ENCODE peak calls at places on chromosomes 6 and 20, in nine cellular contexts. One of them, this sample, is unnamed.

GRCh38 chr6:137738197-137738596 is 128.9 kb upstream of the TNFAIP3 start:
- DNase-seq in osteoblast: peak; percentile 88
- DNase-seq in fibroblast of lung: peak; percentile 89
- DNase-seq in mammary epithelial cell: peak; percentile 79
- DNase-seq in CD8-positive, alpha-beta T cell: no peak
- DNase-seq in astrocyte: peak; percentile 91
- DNase-seq in ovary: no peak
- DNase-seq in ascending aorta: no peak
- DNase-seq in CD8-positive, alpha-beta memory T cell: peak; percentile 51
- DNase-seq in this sample: no peak

GRCh38 chr20:50668326-50668725 is 23.0 kb downstream of the RIPOR3 start:
- DNase-seq in ascending aorta: no peak
- DNase-seq in osteoblast: no peak
- DNase-seq in astrocyte: no peak
- DNase-seq in CD8-positive, alpha-beta memory T cell: no peak
- DNase-seq in CD8-positive, alpha-beta T cell: no peak
- DNase-seq in fibroblast of lung: no peak
- DNase-seq in mammary epithelial cell: no peak
- DNase-seq in ovary: no peak
- DNase-seq in this sample: no peak

GRCh38 chr6:14517536-14518105 is 400.0 kb downstream of the CD83 start:
- DNase-seq in astrocyte: peak; percentile 42
- DNase-seq in CD8-positive, alpha-beta memory T cell: no peak
- DNase-seq in fibroblast of lung: peak; percentile 55
- DNase-seq in osteoblast: no peak
- DNase-seq in ascending aorta: no peak
- DNase-seq in ovary: no peak
- DNase-seq in mammary epithelial cell: no peak
- DNase-seq in CD8-positive, alpha-beta T cell: no peak
- DNase-seq in this sample: no peak

GRCh38 chr6:154653853-154654252 is 79.4 kb upstream of the SCAF8 start:
- DNase-seq in osteoblast: peak; percentile 61
- DNase-seq in ascending aorta: peak; percentile 70
- DNase-seq in astrocyte: peak; percentile 78
- DNase-seq in CD8-positive, alpha-beta memory T cell: no peak
- DNase-seq in mammary epithelial cell: peak; percentile 96
- DNase-seq in ovary: no peak
- DNase-seq in CD8-positive, alpha-beta T cell: no peak
- DNase-seq in fibroblast of lung: peak; percentile 83
- DNase-seq in this sample: no peak

GRCh38 chr6:52415917-52416628 is 4.1 kb upstream of the EFHC1 start:
- DNase-seq in ovary: no peak
- DNase-seq in osteoblast: no peak
- DNase-seq in CD8-positive, alpha-beta memory T cell: no peak
- DNase-seq in ascending aorta: no peak
- DNase-seq in fibroblast of lung: peak; percentile 41
- DNase-seq in CD8-positive, alpha-beta T cell: no peak
- DNase-seq in astrocyte: peak; percentile 20
- DNase-seq in mammary epithelial cell: no peak
- DNase-seq in this sample: no peak

GRCh38 chr6:26556263-26557070 is 18.3 kb downstream of the HMGN4 start:
- DNase-seq in osteoblast: peak; percentile 95
- DNase-seq in mammary epithelial cell: peak; percentile 90
- DNase-seq in CD8-positive, alpha-beta T cell: no peak
- DNase-seq in CD8-positive, alpha-beta memory T cell: peak; percentile 57
- DNase-seq in fibroblast of lung: peak; percentile 94
- DNase-seq in astrocyte: peak; percentile 91
- DNase-seq in ovary: peak; percentile 75
- DNase-seq in ascending aorta: peak; percentile 77
- DNase-seq in this sample: peak; percentile 74

GRCh38 chr6:54112171-54112650 is 968 bp downstream of the MLIP start:
- DNase-seq in astrocyte: peak; percentile 47
- DNase-seq in fibroblast of lung: peak; percentile 52
- DNase-seq in ascending aorta: no peak
- DNase-seq in osteoblast: peak; percentile 69
- DNase-seq in CD8-positive, alpha-beta T cell: no peak
- DNase-seq in CD8-positive, alpha-beta memory T cell: no peak
- DNase-seq in ovary: no peak
- DNase-seq in mammary epithelial cell: peak; percentile 8
- DNase-seq in this sample: no peak

GRCh38 chr6:5457983-5458683 is 196.8 kb downstream of the FARS2 start:
- DNase-seq in astrocyte: no peak
- DNase-seq in fibroblast of lung: no peak
- DNase-seq in CD8-positive, alpha-beta T cell: no peak
- DNase-seq in mammary epithelial cell: peak; percentile 52
- DNase-seq in CD8-positive, alpha-beta memory T cell: no peak
- DNase-seq in ascending aorta: no peak
- DNase-seq in ovary: no peak
- DNase-seq in osteoblast: no peak
- DNase-seq in this sample: no peak

GRCh38 chr6:98498359-98498758 is 336.0 kb upstream of the POU3F2 start:
- DNase-seq in CD8-positive, alpha-beta memory T cell: no peak
- DNase-seq in ascending aorta: no peak
- DNase-seq in CD8-positive, alpha-beta T cell: no peak
- DNase-seq in ovary: no peak
- DNase-seq in astrocyte: no peak
- DNase-seq in fibroblast of lung: peak; percentile 29
- DNase-seq in mammary epithelial cell: no peak
- DNase-seq in osteoblast: no peak
- DNase-seq in this sample: no peak

GRCh38 chr20:22379472-22379871 is 204.9 kb downstream of the FOXA2 start:
- DNase-seq in fibroblast of lung: peak; percentile 49
- DNase-seq in mammary epithelial cell: peak; percentile 99
- DNase-seq in CD8-positive, alpha-beta memory T cell: no peak
- DNase-seq in ovary: no peak
- DNase-seq in ascending aorta: no peak
- DNase-seq in CD8-positive, alpha-beta T cell: no peak
- DNase-seq in osteoblast: no peak
- DNase-seq in astrocyte: peak; percentile 25
- DNase-seq in this sample: no peak
- H3K27me3 ChIP-seq in fibroblast of lung: no peaks in the 10 kb centered on the region
- H3K27me3 ChIP-seq in mammary epithelial cell: no peaks in the 10 kb centered on the region
- H3K27me3 ChIP-seq in CD8-positive, alpha-beta memory T cell: no peaks in the 10 kb centered on the region
- H3K27me3 ChIP-seq in ovary: no peaks in the 10 kb centered on the region
- H3K27me3 ChIP-seq in ascending aorta: no peaks in the 10 kb centered on the region
- H3K27me3 ChIP-seq in CD8-positive, alpha-beta T cell: no peaks in the 10 kb centered on the region
- H3K27me3 ChIP-seq in osteoblast: no peaks in the 10 kb centered on the region
- H3K27me3 ChIP-seq in astrocyte: no peaks in the 10 kb centered on the region
- H3K27me3 ChIP-seq in this sample: no peaks in the 10 kb centered on the region

GRCh38 chr6:43242908-43243648 is at the start of gene TTBK1:
- DNase-seq in CD8-positive, alpha-beta T cell: no peak
- DNase-seq in ascending aorta: no peak
- DNase-seq in osteoblast: peak; percentile 77
- DNase-seq in astrocyte: no peak
- DNase-seq in fibroblast of lung: no peak
- DNase-seq in CD8-positive, alpha-beta memory T cell: peak; percentile 65
- DNase-seq in mammary epithelial cell: no peak
- DNase-seq in ovary: no peak
- DNase-seq in this sample: no peak
- H3K27me3 ChIP-seq in CD8-positive, alpha-beta T cell: peaks cover 16% of the 10 kb centered on the region
- H3K27me3 ChIP-seq in ascending aorta: no peaks in the 10 kb centered on the region
- H3K27me3 ChIP-seq in osteoblast: peaks cover 87% of the 10 kb centered on the region
- H3K27me3 ChIP-seq in astrocyte: peaks cover 59% of the 10 kb centered on the region
- H3K27me3 ChIP-seq in fibroblast of lung: peaks cover 56% of the 10 kb centered on the region
- H3K27me3 ChIP-seq in CD8-positive, alpha-beta memory T cell: peaks cover 33% of the 10 kb centered on the region
- H3K27me3 ChIP-seq in mammary epithelial cell: peaks cover 23% of the 10 kb centered on the region
- H3K27me3 ChIP-seq in ovary: no peaks in the 10 kb centered on the region
- H3K27me3 ChIP-seq in this sample: peaks cover 59% of the 10 kb centered on the region

GRCh38 chr20:62550087-62550565 is 74.3 kb upstream of the GATA5 start:
- DNase-seq in CD8-positive, alpha-beta T cell: no peak
- DNase-seq in CD8-positive, alpha-beta memory T cell: no peak
- DNase-seq in mammary epithelial cell: no peak
- DNase-seq in osteoblast: no peak
- DNase-seq in ovary: peak; percentile 40
- DNase-seq in ascending aorta: no peak
- DNase-seq in astrocyte: no peak
- DNase-seq in fibroblast of lung: no peak
- DNase-seq in this sample: no peak

GRCh38 chr20:62549499-62550086 is 73.8 kb upstream of the GATA5 start:
- DNase-seq in ascending aorta: no peak
- DNase-seq in osteoblast: no peak
- DNase-seq in CD8-positive, alpha-beta memory T cell: no peak
- DNase-seq in mammary epithelial cell: no peak
- DNase-seq in CD8-positive, alpha-beta T cell: no peak
- DNase-seq in ovary: no peak
- DNase-seq in fibroblast of lung: no peak
- DNase-seq in astrocyte: no peak
- DNase-seq in this sample: no peak

GRCh38 chr20:62547364-62547763 is 71.6 kb upstream of the GATA5 start:
- DNase-seq in ascending aorta: no peak
- DNase-seq in mammary epithelial cell: no peak
- DNase-seq in CD8-positive, alpha-beta memory T cell: no peak
- DNase-seq in astrocyte: no peak
- DNase-seq in osteoblast: no peak
- DNase-seq in fibroblast of lung: no peak
- DNase-seq in CD8-positive, alpha-beta T cell: no peak
- DNase-seq in ovary: no peak
- DNase-seq in this sample: no peak

GRCh38 chr20:62549029-62549428 is 73.2 kb upstream of the GATA5 start:
- DNase-seq in osteoblast: no peak
- DNase-seq in ovary: no peak
- DNase-seq in mammary epithelial cell: no peak
- DNase-seq in ascending aorta: no peak
- DNase-seq in CD8-positive, alpha-beta memory T cell: no peak
- DNase-seq in astrocyte: no peak
- DNase-seq in CD8-positive, alpha-beta T cell: no peak
- DNase-seq in fibroblast of lung: no peak
- DNase-seq in this sample: peak; percentile 66

DNA sequence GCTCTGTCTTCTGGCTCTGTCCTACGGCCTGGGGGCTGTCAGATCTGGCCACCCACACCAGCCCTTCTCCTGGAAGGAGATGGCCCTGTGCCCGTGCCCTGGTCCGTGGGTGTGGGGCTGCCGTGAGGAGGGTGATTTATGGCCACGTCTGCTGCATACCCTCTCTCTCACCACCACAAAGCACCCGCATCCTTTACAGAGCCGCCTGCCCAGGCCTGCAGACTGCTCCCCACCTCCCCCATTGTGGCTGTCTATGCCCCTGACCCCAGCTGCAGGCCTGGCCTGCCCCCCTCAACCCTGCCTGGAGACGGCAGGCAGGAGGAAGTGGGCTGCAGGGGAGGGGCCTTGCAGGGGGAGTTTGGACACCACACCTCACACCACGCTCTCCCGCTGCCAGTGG is 72.7 kb upstream of the GATA5 start:
- DNase-seq in ovary: no peak
- DNase-seq in ascending aorta: no peak
- DNase-seq in astrocyte: no peak
- DNase-seq in CD8-positive, alpha-beta memory T cell: no peak
- DNase-seq in mammary epithelial cell: no peak
- DNase-seq in osteoblast: no peak
- DNase-seq in CD8-positive, alpha-beta T cell: no peak
- DNase-seq in fibroblast of lung: no peak
- DNase-seq in this sample: peak; percentile 61
- H3K27me3 ChIP-seq in ovary: no peaks in the 10 kb centered on the region
- H3K27me3 ChIP-seq in ascending aorta: no peaks in the 10 kb centered on the region
- H3K27me3 ChIP-seq in astrocyte: peaks cover 21% of the 10 kb centered on the region
- H3K27me3 ChIP-seq in CD8-positive, alpha-beta memory T cell: peaks cover 8% of the 10 kb centered on the region
- H3K27me3 ChIP-seq in mammary epithelial cell: peaks cover 33% of the 10 kb centered on the region
- H3K27me3 ChIP-seq in osteoblast: peaks cover 38% of the 10 kb centered on the region
- H3K27me3 ChIP-seq in CD8-positive, alpha-beta T cell: peaks cover 6% of the 10 kb centered on the region
- H3K27me3 ChIP-seq in fibroblast of lung: peaks cover 22% of the 10 kb centered on the region
- H3K27me3 ChIP-seq in this sample: peaks cover 17% of the 10 kb centered on the region

DNA sequence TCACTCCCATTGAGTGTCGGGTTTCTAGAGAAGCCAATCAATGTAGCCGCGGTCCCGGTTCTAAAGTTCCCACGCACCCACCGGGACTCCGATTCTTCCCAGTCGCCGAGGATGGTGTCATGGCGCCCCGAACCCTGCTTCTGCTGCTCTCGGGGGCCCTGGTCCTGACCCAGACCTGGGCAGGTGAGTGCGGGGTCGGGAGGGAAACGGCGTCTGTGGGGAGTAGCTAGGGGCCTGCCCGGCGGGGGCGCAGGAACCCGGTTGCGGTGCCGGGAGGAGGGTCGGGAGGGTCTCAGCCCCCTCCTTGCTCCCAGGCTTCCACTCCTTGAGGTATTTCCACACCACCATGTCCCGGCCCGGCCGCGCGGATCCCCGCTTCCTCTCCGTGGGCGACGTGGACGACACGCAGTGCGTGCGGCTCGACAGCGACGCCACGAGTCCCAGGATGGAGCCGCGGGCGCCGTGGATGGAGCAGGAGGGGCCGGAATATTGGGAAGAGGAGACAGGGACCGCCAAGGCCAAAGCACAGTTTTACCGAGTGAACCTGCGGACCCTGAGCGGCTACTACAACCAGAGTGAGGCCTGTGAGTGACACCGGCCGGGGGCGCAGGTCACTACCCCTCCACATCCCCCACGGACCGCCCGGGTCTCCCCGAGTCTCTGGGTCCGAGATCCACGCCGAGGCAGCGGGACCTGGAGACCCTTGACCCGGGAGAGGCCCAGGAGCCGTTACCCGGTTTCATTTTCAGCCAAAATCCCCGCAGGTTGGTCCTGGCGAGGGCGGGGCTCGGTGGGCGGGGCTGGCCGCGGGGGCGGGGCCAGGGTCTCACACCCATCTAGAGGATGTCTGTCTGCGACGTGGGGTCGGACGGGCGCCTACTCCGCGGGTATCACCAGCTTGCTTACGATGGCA is 35.2 kb upstream of the HLA-G start:
- DNase-seq in osteoblast: peak; percentile 81
- DNase-seq in ascending aorta: peak; percentile 77
- DNase-seq in fibroblast of lung: no peak
- DNase-seq in mammary epithelial cell: peak; percentile 48
- DNase-seq in astrocyte: no peak
- DNase-seq in CD8-positive, alpha-beta memory T cell: peak; percentile 87
- DNase-seq in CD8-positive, alpha-beta T cell: peak; percentile 72
- DNase-seq in ovary: peak; percentile 49
- DNase-seq in this sample: peak; percentile 87
- H3K27me3 ChIP-seq in osteoblast: peaks cover 26% of the 10 kb centered on the region
- H3K27me3 ChIP-seq in ascending aorta: no peaks in the 10 kb centered on the region
- H3K27me3 ChIP-seq in fibroblast of lung: peaks cover 11% of the 10 kb centered on the region
- H3K27me3 ChIP-seq in mammary epithelial cell: no peaks in the 10 kb centered on the region
- H3K27me3 ChIP-seq in astrocyte: peaks cover 31% of the 10 kb centered on the region
- H3K27me3 ChIP-seq in CD8-positive, alpha-beta memory T cell: no peaks in the 10 kb centered on the region
- H3K27me3 ChIP-seq in CD8-positive, alpha-beta T cell: no peaks in the 10 kb centered on the region
- H3K27me3 ChIP-seq in ovary: no peaks in the 10 kb centered on the region
- H3K27me3 ChIP-seq in this sample: peaks cover 32% of the 10 kb centered on the region

This sample was measured in H7.